ENCODE peak calls at places on chromosomes 3 and 15, in ten cellular contexts. G is posterior cingulate gyrus; K is brain pericyte; S is pulmonary artery endothelial cell; Q is stimulated activated CD4-positive, alpha-beta T cell treated with anti-CD3 and anti-CD28 coated beads, TNF-alpha, amount 100 ng/mL, for 1 hour; I is COR-L47; V is nucleus accumbens; J is OCI-LY7; F is A549; M is H9. W is an unnamed sample.

GRCh38 chr15:73326157-73326556 is 42.6 kb downstream of the HCN4 start:
- DNase-seq in G (no peak), K (no peak), S (no peak), Q (no peak), I (no peak), V (no peak), J (no peak), F (no peak), M (no peak), W (no peak)

GRCh38 chr15:64888336-64888735 is 23.4 kb upstream of the ANKDD1A start:
- DNase-seq in G (no peak), K (no peak), S (no peak), Q (no peak), I (no peak), V (no peak), J (no peak), F (no peak), M (no peak), W (no peak)

GRCh38 chr3:64351713-64352595 is 126.7 kb upstream of the PRICKLE2 start:
- DNase-seq in G (no peak), K (no peak), S (no peak), Q (no peak), I (no peak), V (no peak), J (no peak), F (peak; percentile 7), M (no peak), W (no peak)

GRCh38 chr15:91456921-91457320 is 356.9 kb downstream of the SV2B start:
- DNase-seq in G (no peak), K (no peak), S (no peak), Q (no peak), I (no peak), V (no peak), J (no peak), F (no peak), M (no peak), W (no peak)

GRCh38 chr3:24129549-24129948 is 184.5 kb downstream of the NR1D2 start:
- DNase-seq in G (no peak), K (no peak), S (no peak), Q (no peak), I (no peak), V (no peak), J (no peak), F (no peak), M (no peak), W (no peak)

GRCh38 chr3:15215996-15216395 is 9.9 kb downstream of the CAPN7 start:
- DNase-seq in G (no peak), K (no peak), S (no peak), Q (no peak), I (no peak), V (no peak), J (peak; percentile 20), F (no peak), M (no peak), W (no peak)

GRCh38 chr3:179146911-179147570 is 1.1 kb upstream of the PIK3CA start:
- DNase-seq in G (no peak), K (peak; percentile 45), S (no peak), Q (no peak), I (peak; percentile 67), V (no peak), J (peak; percentile 78), F (peak; percentile 65), M (no peak), W (peak; percentile 75)

GRCh38 chr3:162367443-162368132 is 871.0 kb downstream of the OTOL1 start:
- DNase-seq in G (no peak), K (no peak), S (no peak), Q (no peak), I (no peak), V (no peak), J (no peak), F (no peak), M (no peak), W (no peak)

GRCh38 chr3:160637081-160637480 is 39.9 kb upstream of the ARL14 start:
- DNase-seq in G (no peak), K (no peak), S (no peak), Q (no peak), I (no peak), V (no peak), J (no peak), F (no peak), M (no peak), W (no peak)